ENCODE peak calls at places on chromosomes 12 and 14, in seven cellular contexts. S is transverse colon, J is IMR-90, C is iris pigment epithelial cell, M is neural crest cell, D is tibial nerve, Z is astrocyte of the cerebellum. Y is an unnamed sample.

GRCh38 chr12:105820407-105821140 is 318.2 kb downstream of the NUAK1 start:
- DNase-seq in S (peak), J (peak), C (peak), M (no peak), D (peak), Z (peak), Y (no peak)

GRCh38 chr14:76186318-76187027 is 34.8 kb downstream of the GPATCH2L start:
- DNase-seq in S (no peak), J (no peak), C (no peak), M (no peak), D (no peak), Z (no peak), Y (peak)

GRCh38 chr12:9115731-9116689 is at the start of gene A2M:
- DNase-seq in S (no peak), J (no peak), C (peak), M (no peak), D (no peak), Z (peak), Y (no peak)

GRCh38 chr12:57693317-57693658 is 644 bp upstream of the OS9 start:
- DNase-seq in S (no peak), J (no peak), C (no peak), M (no peak), D (no peak), Z (no peak), Y (no peak)

GRCh38 chr14:39469094-39469710 is 37.0 kb upstream of the FBXO33 start:
- DNase-seq in S (peak), J (no peak), C (no peak), M (peak), D (no peak), Z (no peak), Y (peak)

GRCh38 chr12:57401165-57401564 is 29.7 kb downstream of the R3HDM2 start:
- DNase-seq in S (no peak), J (no peak), C (no peak), M (no peak), D (no peak), Z (no peak), Y (no peak)

GRCh38 chr12:86662464-86662863 is 406.3 kb upstream of the MGAT4C start:
- DNase-seq in S (no peak), J (no peak), C (no peak), M (no peak), D (no peak), Z (no peak), Y (no peak)

GRCh38 chr14:74508292-74508731 is 14.7 kb downstream of the ISCA2 start:
- DNase-seq in S (no peak), J (no peak), C (no peak), M (no peak), D (no peak), Z (no peak), Y (peak)

GRCh38 chr14:100589071-100589759 is 2.0 kb upstream of the BEGAIN start:
- DNase-seq in S (no peak), J (no peak), C (no peak), M (no peak), D (no peak), Z (no peak), Y (no peak)

GRCh38 chr12:96256672-96257361 is 62.6 kb downstream of the ELK3 start:
- DNase-seq in S (no peak), J (no peak), C (no peak), M (no peak), D (no peak), Z (no peak), Y (no peak)

GRCh38 chr14:85535316-85535715 is 5.4 kb downstream of the FLRT2 start:
- DNase-seq in S (no peak), J (no peak), C (no peak), M (no peak), D (no peak), Z (no peak), Y (no peak)

GRCh38 chr14:105087308-105087962 is 22.2 kb upstream of the GPR132 start:
- DNase-seq in S (no peak), J (peak), C (peak), M (no peak), D (no peak), Z (no peak), Y (peak)

GRCh38 chr14:61404637-61405036 is 83.3 kb downstream of the PRKCH start:
- DNase-seq in S (no peak), J (no peak), C (no peak), M (no peak), D (no peak), Z (no peak), Y (no peak)